ENCODE peak calls at places on chromosomes 1 and 21, in eight cellular contexts. R is T-helper 9 cell; U is stimulated activated CD8-positive, alpha-beta memory T cell treated with anti-CD3 and anti-CD28 coated beads, Interleukin-4, amount 100 ng/mL, for 24 hours; B is neuronal stem cell; H is nephron progenitor cell; V is dorsolateral prefrontal cortex; F is HTR-8/SVneo; W is AG08395. M is an unnamed sample.

GRCh38 chr1:63674865-63675815 is 81.9 kb downstream of the PGM1 start:
- DNase-seq in B (no peak), R (no peak), F (no peak), H (no peak), U (no peak), W (no peak), V (no peak), M (no peak)

GRCh38 chr21:39681845-39682244 is 63.1 kb upstream of the IGSF5 start:
- DNase-seq in U (no peak), F (no peak), W (peak; percentile 74), B (no peak), R (no peak), V (no peak), H (no peak), M (no peak)

GRCh38 chr21:33487996-33488395 is 3.5 kb downstream of the DNAJC28 start:
- DNase-seq in R (no peak), U (no peak), F (no peak), H (no peak), W (no peak), B (no peak), V (no peak), M (no peak)

GRCh38 chr21:15084668-15085067 is 19.9 kb upstream of the NRIP1 start:
- DNase-seq in F (no peak), U (no peak), B (no peak), V (no peak), H (no peak), R (no peak), W (no peak), M (no peak)

GRCh38 chr1:917466-918091 is 6.1 kb upstream of the SAMD11 start:
- DNase-seq in V (no peak), W (no peak), R (no peak), U (no peak), H (peak; percentile 16), B (no peak), F (no peak), M (no peak)

GRCh38 chr1:213934642-213935041 is 53.1 kb upstream of the PROX1 start:
- DNase-seq in U (no peak), V (no peak), F (no peak), H (no peak), R (no peak), W (no peak), B (no peak), M (no peak)

GRCh38 chr1:3275471-3276340 is 178.8 kb upstream of the ARHGEF16 start:
- DNase-seq in U (no peak), H (no peak), V (no peak), F (no peak), B (no peak), W (no peak), R (no peak), M (no peak)

GRCh38 chr1:39850606-39851216 is 32.6 kb downstream of the TRIT1 start:
- DNase-seq in V (no peak), H (no peak), R (no peak), B (no peak), U (no peak), W (no peak), F (no peak), M (no peak)

GRCh38 chr1:40240390-40240789 is 7.3 kb upstream of the TMCO2 start:
- DNase-seq in F (no peak), W (no peak), R (no peak), B (no peak), V (no peak), H (no peak), U (no peak), M (no peak)

GRCh38 chr1:168923521-168924136 is 182.9 kb upstream of the ATP1B1 start:
- DNase-seq in F (no peak), V (no peak), H (no peak), R (no peak), B (no peak), W (no peak), U (no peak), M (no peak)

GRCh38 chr1:195345149-195345548 is 1263.1 kb downstream of the KCNT2 start:
- DNase-seq in U (no peak), W (no peak), F (no peak), H (peak; percentile 43), B (peak; percentile 3), R (no peak), V (no peak), M (no peak)

GRCh38 chr1:1937061-1937460 is 18.0 kb upstream of the TMEM52 start:
- DNase-seq in W (no peak), V (no peak), U (no peak), B (no peak), H (no peak), R (no peak), F (no peak), M (no peak)

GRCh38 chr1:51058863-51059262 is 43.2 kb upstream of the C1orf185 start:
- DNase-seq in B (no peak), V (no peak), U (no peak), H (no peak), R (no peak), F (no peak), W (peak; percentile 24), M (no peak)

GRCh38 chr1:5856246-5856815 is 135.9 kb downstream of the NPHP4 start:
- DNase-seq in H (no peak), W (peak; percentile 9), U (no peak), R (no peak), F (peak; percentile 19), B (no peak), V (no peak), M (no peak)

GRCh38 chr1:30040081-30041019 is 683.0 kb downstream of the MATN1 start:
- DNase-seq in V (no peak), W (no peak), F (no peak), U (no peak), B (no peak), R (no peak), H (no peak), M (no peak)

GRCh38 chr1:117535776-117536175 is 70.1 kb upstream of the TENT5C start:
- DNase-seq in B (no peak), H (no peak), W (no peak), V (no peak), U (no peak), F (no peak), R (no peak), M (no peak)

GRCh38 chr21:41147096-41147978 is 20.6 kb upstream of the BACE2 start:
- DNase-seq in R (no peak), U (no peak), F (no peak), H (no peak), V (no peak), B (no peak), W (no peak), M (no peak)

GRCh38 chr1:206540044-206540758 is 32.9 kb downstream of the RASSF5 start:
- DNase-seq in B (no peak), H (no peak), V (peak; percentile 54), R (no peak), F (no peak), U (no peak), W (no peak), M (no peak)

GRCh38 chr1:25137521-25138395 is 94.5 kb downstream of the SYF2 start:
- DNase-seq in W (no peak), V (no peak), U (no peak), H (no peak), F (no peak), R (no peak), B (no peak), M (peak; percentile 33)

GRCh38 chr1:243354511-243355153 is 98.8 kb downstream of the SDCCAG8 start:
- DNase-seq in W (peak; percentile 5), R (no peak), F (no peak), B (no peak), H (no peak), V (no peak), U (no peak), M (no peak)

GRCh38 chr1:16293568-16293967 is 56.6 kb upstream of the CPLANE2 start:
- DNase-seq in V (no peak), H (no peak), B (no peak), R (no peak), U (no peak), W (no peak), F (no peak), M (no peak)

GRCh38 chr1:111407297-111407696 is 20.2 kb downstream of the OVGP1 start:
- DNase-seq in U (no peak), H (no peak), W (no peak), B (no peak), V (no peak), R (no peak), F (no peak), M (no peak)

GRCh38 chr1:78114034-78114956 is 68.5 kb downstream of the GIPC2 start:
- DNase-seq in W (peak; percentile 66), F (peak; percentile 47), R (peak; percentile 11), U (peak; percentile 22), B (peak; percentile 63), H (peak; percentile 55), V (no peak), M (peak; percentile 23)

GRCh38 chr1:186142159-186142558 is 232.9 kb downstream of the TPR start:
- DNase-seq in H (no peak), V (no peak), W (no peak), B (no peak), R (no peak), U (no peak), F (no peak), M (no peak)